ENCODE peak calls at places on chromosome 20, in six cellular contexts. Y is uterus, E is pancreas, P is brain microvascular endothelial cell, A is ovary, R is neural progenitor cell. T is an unnamed sample.

GRCh38 chr20:37845261-37845681 is 57.7 kb upstream of the VSTM2L start:
- DNase-seq in Y (no peak), E (peak), P (no peak), A (no peak), R (no peak), T (peak)

GRCh38 chr20:35093245-35093884 is 758 bp upstream of the TRPC4AP start:
- DNase-seq in Y (no peak), E (no peak), P (peak), A (no peak), R (no peak), T (no peak)

GRCh38 chr20:57425150-57426013 is 34.2 kb downstream of the RBM38 start:
- DNase-seq in Y (no peak), E (peak), P (no peak), A (no peak), R (peak), T (no peak)

GRCh38 chr20:47311211-47311610 is 45.3 kb downstream of the ZMYND8 start:
- DNase-seq in Y (no peak), E (no peak), P (no peak), A (no peak), R (no peak), T (no peak)

GRCh38 chr20:25117961-25118360 is 36.0 kb upstream of the VSX1 start:
- DNase-seq in Y (no peak), E (no peak), P (no peak), A (no peak), R (no peak), T (no peak)

GRCh38 chr20:1086273-1087213 is 31.9 kb upstream of the PSMF1 start:
- DNase-seq in Y (no peak), E (no peak), P (no peak), A (no peak), R (peak), T (no peak)

GRCh38 chr20:5658897-5659296 is 91.3 kb upstream of the SHLD1 start:
- DNase-seq in Y (peak), E (no peak), P (peak), A (peak), R (no peak), T (peak)

GRCh38 chr20:23138682-23139081 is 52.6 kb upstream of the CD93 start:
- DNase-seq in Y (no peak), E (no peak), P (no peak), A (no peak), R (no peak), T (no peak)

GRCh38 chr20:25226433-25227316 is 21.2 kb upstream of the PYGB start:
- DNase-seq in Y (peak), E (no peak), P (no peak), A (no peak), R (no peak), T (peak)

GRCh38 chr20:54197621-54198604 is 10.0 kb upstream of the PFDN4 start:
- DNase-seq in Y (no peak), E (no peak), P (peak), A (no peak), R (peak), T (no peak)

GRCh38 chr20:45987108-45987780 is 15.2 kb upstream of the ZNF335 start:
- DNase-seq in Y (peak), E (peak), P (peak), A (peak), R (peak), T (peak)

GRCh38 chr20:2135018-2135417 is 33.4 kb downstream of the STK35 start:
- DNase-seq in Y (no peak), E (no peak), P (no peak), A (no peak), R (no peak), T (no peak)

GRCh38 chr20:48295445-48295903 is 510.2 kb upstream of the SULF2 start:
- DNase-seq in Y (peak), E (no peak), P (peak), A (no peak), R (peak), T (no peak)

GRCh38 chr20:42678895-42679294 is 510.8 kb downstream of the PTPRT start:
- DNase-seq in Y (no peak), E (no peak), P (no peak), A (no peak), R (peak), T (no peak)
- TF ChIP-seq CTCF in Y (no peak), E (peak), P (no peak), A (no peak), R (peak), T (peak)

DNA sequence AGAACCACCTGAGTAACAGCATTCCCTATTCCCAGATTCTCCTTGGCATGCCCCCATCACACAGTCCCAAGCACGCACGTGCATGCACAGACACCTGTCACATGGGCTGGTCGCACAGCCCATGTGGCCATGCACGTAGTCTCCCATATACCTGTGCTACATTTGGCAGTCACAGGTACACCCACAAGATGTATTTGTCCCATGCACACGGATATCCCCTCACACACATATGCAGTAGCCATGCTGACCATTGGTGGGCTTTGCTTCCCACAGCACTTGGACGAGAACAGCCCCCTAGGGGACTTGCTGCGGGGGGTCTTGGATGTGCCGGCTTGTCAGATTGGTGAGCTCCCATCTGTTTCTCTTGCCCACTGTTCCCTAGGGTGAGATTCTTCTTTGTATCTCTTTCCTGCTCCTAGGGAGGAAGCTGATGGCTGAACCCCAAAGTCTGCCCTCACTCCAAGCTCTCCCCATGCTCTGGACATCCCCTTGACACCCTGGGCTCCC is 31.9 kb downstream of the PLCG1 start:
- DNase-seq in Y (peak), E (no peak), P (no peak), A (peak), R (no peak), T (no peak)
- H3K27ac ChIP-seq in Y (no peak), E (no peak), P (no peak), A (no peak), R (no peak), T (peak)

GRCh38 chr20:58639182-58640146 is 11.6 kb upstream of the STX16 start:
- DNase-seq in Y (no peak), E (no peak), P (no peak), A (no peak), R (no peak), T (no peak)
- TF ChIP-seq CTCF in Y (no peak), E (no peak), P (peak), A (no peak), R (no peak), T (no peak)

GRCh38 chr20:10217517-10218410 is 866 bp upstream of the SNAP25 start:
- DNase-seq in Y (peak), E (peak), P (peak), A (peak), R (peak), T (no peak)
- H3K27ac ChIP-seq in Y (peak), E (peak), P (no peak), A (peak), R (no peak), T (no peak)

T was measured in left ventricle myocardium inferior.